ENCODE peak calls at places on chromosomes 16 and 17, in five cellular contexts. X is upper lobe of left lung, L is H1, H is prostate gland, Q is Peyer's patch. U is an unnamed sample.

GRCh38 chr16:16141141-16141540 is 82.2 kb downstream of the ABCC6 start:
- DNase-seq in H (no peak), Q (no peak), L (no peak), X (no peak), U (no peak)

GRCh38 chr17:55458977-55459376 is 37.3 kb upstream of the MMD start:
- DNase-seq in L (no peak), H (no peak), X (no peak), Q (no peak), U (peak)

GRCh38 chr17:58699771-58700170 is 7.4 kb downstream of the RAD51C start:
- DNase-seq in X (no peak), L (no peak), H (no peak), Q (no peak), U (no peak)

GRCh38 chr17:14135906-14136590 is 66.7 kb downstream of the COX10 start:
- DNase-seq in L (no peak), H (no peak), X (no peak), Q (no peak), U (no peak)

GRCh38 chr17:40486513-40487370 is 14.7 kb downstream of the TNS4 start:
- DNase-seq in Q (no peak), X (no peak), H (no peak), L (no peak), U (peak)

GRCh38 chr17:49546546-49547535 is 28.8 kb upstream of the NXPH3 start:
- DNase-seq in X (no peak), Q (peak), L (no peak), H (no peak), U (no peak)

GRCh38 chr17:43350888-43351361 is 47.9 kb upstream of the ARL4D start:
- DNase-seq in Q (peak), H (no peak), L (no peak), X (no peak), U (no peak)

GRCh38 chr17:77734371-77735050 is 224.0 kb upstream of the TNRC6C start:
- DNase-seq in X (peak), H (peak), L (peak), Q (peak), U (no peak)

GRCh38 chr17:3678095-3678820 is 9.6 kb downstream of the EMC6 start:
- DNase-seq in Q (no peak), L (peak), H (no peak), X (peak), U (no peak)

GRCh38 chr17:61627125-61627524 is 36.1 kb upstream of the NACA2 start:
- DNase-seq in L (no peak), H (no peak), Q (no peak), X (no peak), U (no peak)

GRCh38 chr17:48002208-48002919 is 31.5 kb downstream of the CDK5RAP3 start:
- DNase-seq in L (no peak), H (no peak), Q (no peak), X (no peak), U (no peak)

GRCh38 chr17:64146418-64147109 is 16.6 kb upstream of the ERN1 start:
- DNase-seq in Q (peak), L (peak), H (peak), X (no peak), U (no peak)

GRCh38 chr17:79485399-79485985 is 125.4 kb downstream of the RBFOX3 start:
- DNase-seq in X (no peak), H (no peak), Q (no peak), L (no peak), U (no peak)

GRCh38 chr16:68215302-68215701 is 20.6 kb downstream of the ESRP2 start:
- DNase-seq in Q (no peak), H (no peak), L (no peak), X (no peak), U (no peak)

GRCh38 chr17:33451221-33451620 is 158.1 kb upstream of the ASIC2 start:
- DNase-seq in H (no peak), L (no peak), Q (no peak), X (no peak), U (no peak)

GRCh38 chr16:55434000-55434399 is 45.0 kb upstream of the MMP2 start:
- DNase-seq in H (no peak), L (no peak), X (no peak), Q (no peak), U (no peak)

GRCh38 chr17:10976401-10976800 is 138.5 kb upstream of the PIRT start:
- DNase-seq in H (no peak), Q (no peak), L (no peak), X (no peak), U (no peak)

GRCh38 chr16:30948956-30949654 is at the start of gene ORAI3:
- DNase-seq in X (peak), Q (peak), H (peak), L (peak), U (no peak)

GRCh38 chr16:11698271-11698689 is 30.0 kb downstream of the SNN start:
- DNase-seq in X (no peak), L (no peak), Q (no peak), H (no peak), U (no peak)

GRCh38 chr16:11501583-11502138 is 85.1 kb downstream of the LITAF start:
- DNase-seq in H (no peak), Q (no peak), L (peak), X (no peak), U (no peak)

GRCh38 chr16:54145881-54146280 is 140.7 kb downstream of the IRX3 start:
- DNase-seq in Q (no peak), X (no peak), H (no peak), L (no peak), U (no peak)

GRCh38 chr17:36999475-36999874 is 50.7 kb downstream of the AATF start:
- DNase-seq in H (no peak), L (no peak), Q (no peak), X (no peak), U (no peak)

GRCh38 chr17:75692976-75693375 is 25.8 kb downstream of the SAP30BP start:
- DNase-seq in L (no peak), H (no peak), X (peak), Q (no peak), U (no peak)

GRCh38 chr17:77425791-77426641 is 285.2 kb downstream of the SEC14L1 start:
- DNase-seq in Q (peak), L (no peak), X (peak), H (peak), U (no peak)

GRCh38 chr16:27690604-27691003 is 140.7 kb downstream of the KATNIP start:
- DNase-seq in H (no peak), X (no peak), Q (peak), L (peak), U (peak)
- TF ChIP-seq CTCF in H (peak), X (peak), Q (peak), L (peak), U (peak)

GRCh38 chr16:14240216-14240843 is 169.2 kb downstream of the MRTFB start:
- DNase-seq in L (no peak), X (no peak), Q (no peak), H (no peak), U (no peak)

GRCh38 chr16:14242769-14243168 is 171.7 kb downstream of the MRTFB start:
- DNase-seq in Q (no peak), H (no peak), X (no peak), L (no peak), U (no peak)

GRCh38 chr16:14240964-14241363 is 169.8 kb downstream of the MRTFB start:
- DNase-seq in Q (no peak), L (no peak), H (no peak), X (no peak), U (no peak)

GRCh38 chr16:14241631-14242030 is 170.5 kb downstream of the MRTFB start:
- DNase-seq in X (no peak), Q (no peak), L (no peak), H (no peak), U (no peak)

DNA sequence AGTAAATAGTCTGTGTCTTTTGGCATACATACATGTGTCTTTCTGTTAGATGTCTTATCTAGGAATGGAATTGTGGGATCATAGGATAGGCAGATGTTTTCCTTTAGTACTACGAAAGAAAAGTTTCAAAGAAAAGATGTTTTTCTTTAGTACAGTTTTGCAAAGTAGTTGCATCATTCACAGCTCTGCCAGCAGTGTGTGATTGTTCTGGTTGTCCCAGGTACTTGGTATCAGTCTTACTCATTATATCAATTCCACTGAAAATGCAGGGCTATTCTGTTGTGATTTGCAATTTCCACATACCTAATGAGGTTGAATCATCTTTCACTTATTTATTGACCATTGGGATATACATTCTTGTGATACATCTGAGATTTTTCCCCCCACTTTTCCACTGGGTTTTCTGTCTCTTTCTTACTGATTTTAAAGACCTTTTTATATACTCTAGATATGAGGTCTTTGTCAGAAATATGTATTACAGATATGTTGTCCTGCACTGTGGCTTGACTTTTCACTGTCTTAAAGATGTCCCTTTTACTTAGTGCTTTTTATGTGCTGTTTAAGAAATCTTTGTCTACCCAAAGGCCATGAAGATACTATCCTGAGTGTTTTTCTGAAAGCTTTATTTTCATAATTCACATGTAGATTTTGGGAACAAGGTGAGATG is 173.4 kb downstream of the MRTFB start:
- DNase-seq in X (no peak), L (no peak), H (no peak), Q (no peak), U (no peak)
- TF ChIP-seq POLR2A in X (no peak), L (no peak), H (no peak), Q (no peak), U (no peak)

DNA sequence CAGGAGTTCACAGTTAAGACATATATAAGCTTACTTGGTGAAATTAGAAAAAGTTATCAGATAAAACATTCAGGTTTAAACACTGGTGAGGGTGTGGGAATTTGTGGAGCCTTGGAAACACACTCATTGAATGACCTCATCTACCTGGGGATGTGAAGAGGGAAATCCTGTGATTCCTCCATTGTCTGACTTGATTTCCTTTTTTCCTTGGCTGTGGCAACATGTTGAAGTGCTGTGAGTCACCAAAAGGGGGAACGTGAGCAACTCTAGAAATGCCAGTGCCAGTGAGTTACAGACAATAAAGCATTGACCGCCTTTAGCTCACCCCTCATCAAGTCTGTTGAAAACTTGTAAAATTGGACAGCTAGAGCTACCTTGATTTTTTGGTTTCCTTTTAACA is 1.8 kb downstream of the HMOX2 start:
- DNase-seq in Q (no peak), X (no peak), H (no peak), L (no peak), U (peak)
- TF ChIP-seq CTCF in Q (no peak), X (no peak), H (no peak), L (peak), U (peak)

DNA sequence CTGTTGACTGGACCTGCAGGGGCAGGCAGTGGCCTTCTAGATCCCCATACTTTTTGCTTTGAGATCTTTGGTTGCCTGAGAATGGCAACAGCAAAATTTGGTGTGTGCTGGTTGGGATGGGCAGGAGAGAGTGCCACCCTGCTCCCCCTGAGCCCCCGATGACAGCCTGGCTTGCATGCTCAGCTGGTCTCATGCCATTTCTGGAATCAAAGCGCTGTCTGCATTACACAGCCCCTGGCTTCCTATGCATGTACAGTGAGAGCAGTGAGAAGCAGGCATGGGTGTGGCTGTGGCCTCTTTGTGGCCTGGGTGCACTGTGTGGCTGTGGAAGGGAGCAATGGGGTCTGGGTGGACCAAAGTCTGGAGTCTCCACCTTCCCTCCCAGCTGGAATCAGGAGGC is 47.7 kb downstream of the NKD1 start:
- DNase-seq in Q (no peak), X (no peak), H (no peak), L (no peak), U (no peak)
- TF ChIP-seq POLR2A in Q (no peak), X (no peak), H (no peak), L (no peak), U (no peak)

GRCh38 chr16:19008770-19009169 is 25.0 kb downstream of the TMC7 start:
- DNase-seq in X (no peak), L (no peak), Q (no peak), H (no peak), U (no peak)

GRCh38 chr16:19008245-19008644 is 24.5 kb downstream of the TMC7 start:
- DNase-seq in Q (no peak), L (no peak), X (no peak), H (no peak), U (no peak)

GRCh38 chr16:19006446-19007315 is 22.9 kb downstream of the TMC7 start:
- DNase-seq in H (no peak), L (no peak), Q (no peak), X (no peak), U (no peak)

GRCh38 chr16:19014456-19014855 is 30.7 kb downstream of the TMC7 start:
- DNase-seq in L (no peak), H (no peak), Q (peak), X (no peak), U (no peak)

GRCh38 chr16:19011169-19011731 is 27.5 kb downstream of the TMC7 start:
- DNase-seq in X (no peak), H (no peak), L (no peak), Q (no peak), U (no peak)
- TF ChIP-seq CTCF in X (no peak), H (no peak), L (no peak), Q (no peak), U (no peak)